ENCODE peak calls at places on chromosomes 6 and 20, in ten cellular contexts. One of them, this sample, is unnamed.
A peak's percentile ranks its signal among the peaks of the same experiment; 100 is the strongest.

GRCh38 chr20:61879303-61879620 is 186.4 kb downstream of the TAF4 start:
- DNase-seq in D341Med: no peak
- DNase-seq in neural progenitor cell: no peak
- DNase-seq in T-helper 1 cell: no peak
- DNase-seq in activated CD4-positive, alpha-beta T cell treated with anti-CD3 and anti-CD28 coated beads for 1 hour: no peak
- DNase-seq in Kasumi-1: no peak
- DNase-seq in right cardiac atrium: no peak
- DNase-seq in activated T-cell treated with anti-CD3 and anti-CD28 coated beads for 24 hours: no peak
- DNase-seq in effector CD4-positive, alpha-beta T cell: no peak
- DNase-seq in sciatic nerve: no peak
- DNase-seq in this sample: no peak

GRCh38 chr6:25476126-25476525 is 175.9 kb upstream of the SCGN start:
- DNase-seq in D341Med: no peak
- DNase-seq in neural progenitor cell: no peak
- DNase-seq in T-helper 1 cell: no peak
- DNase-seq in activated CD4-positive, alpha-beta T cell treated with anti-CD3 and anti-CD28 coated beads for 1 hour: no peak
- DNase-seq in Kasumi-1: no peak
- DNase-seq in right cardiac atrium: no peak
- DNase-seq in activated T-cell treated with anti-CD3 and anti-CD28 coated beads for 24 hours: no peak
- DNase-seq in effector CD4-positive, alpha-beta T cell: no peak
- DNase-seq in sciatic nerve: no peak
- DNase-seq in this sample: no peak

GRCh38 chr6:91669154-91669903 is 1082.5 kb upstream of the MAP3K7 start:
- DNase-seq in D341Med: no peak
- DNase-seq in neural progenitor cell: peak; percentile 11
- DNase-seq in T-helper 1 cell: no peak
- DNase-seq in activated CD4-positive, alpha-beta T cell treated with anti-CD3 and anti-CD28 coated beads for 1 hour: no peak
- DNase-seq in Kasumi-1: no peak
- DNase-seq in right cardiac atrium: no peak
- DNase-seq in activated T-cell treated with anti-CD3 and anti-CD28 coated beads for 24 hours: no peak
- DNase-seq in effector CD4-positive, alpha-beta T cell: no peak
- DNase-seq in sciatic nerve: no peak
- DNase-seq in this sample: peak; percentile 88

GRCh38 chr20:19453781-19454310 is 241.4 kb downstream of the SLC24A3 start:
- DNase-seq in D341Med: no peak
- DNase-seq in neural progenitor cell: no peak
- DNase-seq in T-helper 1 cell: no peak
- DNase-seq in activated CD4-positive, alpha-beta T cell treated with anti-CD3 and anti-CD28 coated beads for 1 hour: no peak
- DNase-seq in Kasumi-1: no peak
- DNase-seq in right cardiac atrium: no peak
- DNase-seq in activated T-cell treated with anti-CD3 and anti-CD28 coated beads for 24 hours: no peak
- DNase-seq in effector CD4-positive, alpha-beta T cell: no peak
- DNase-seq in sciatic nerve: no peak
- DNase-seq in this sample: no peak

GRCh38 chr6:20583447-20583806 is 49.2 kb downstream of the CDKAL1 start:
- DNase-seq in D341Med: no peak
- DNase-seq in neural progenitor cell: no peak
- DNase-seq in T-helper 1 cell: no peak
- DNase-seq in activated CD4-positive, alpha-beta T cell treated with anti-CD3 and anti-CD28 coated beads for 1 hour: no peak
- DNase-seq in Kasumi-1: no peak
- DNase-seq in right cardiac atrium: no peak
- DNase-seq in activated T-cell treated with anti-CD3 and anti-CD28 coated beads for 24 hours: no peak
- DNase-seq in effector CD4-positive, alpha-beta T cell: no peak
- DNase-seq in sciatic nerve: no peak
- DNase-seq in this sample: no peak

GRCh38 chr20:30610044-30610693 is 647.3 kb upstream of the DEFB115 start:
- DNase-seq in D341Med: no peak
- DNase-seq in neural progenitor cell: no peak
- DNase-seq in T-helper 1 cell: no peak
- DNase-seq in activated CD4-positive, alpha-beta T cell treated with anti-CD3 and anti-CD28 coated beads for 1 hour: no peak
- DNase-seq in Kasumi-1: no peak
- DNase-seq in right cardiac atrium: peak; percentile 73
- DNase-seq in activated T-cell treated with anti-CD3 and anti-CD28 coated beads for 24 hours: no peak
- DNase-seq in effector CD4-positive, alpha-beta T cell: no peak
- DNase-seq in sciatic nerve: no peak
- DNase-seq in this sample: no peak

GRCh38 chr20:1825492-1825891 is 69.7 kb upstream of the SIRPA start:
- DNase-seq in D341Med: no peak
- DNase-seq in neural progenitor cell: no peak
- DNase-seq in T-helper 1 cell: no peak
- DNase-seq in activated CD4-positive, alpha-beta T cell treated with anti-CD3 and anti-CD28 coated beads for 1 hour: no peak
- DNase-seq in Kasumi-1: no peak
- DNase-seq in right cardiac atrium: no peak
- DNase-seq in activated T-cell treated with anti-CD3 and anti-CD28 coated beads for 24 hours: no peak
- DNase-seq in effector CD4-positive, alpha-beta T cell: no peak
- DNase-seq in sciatic nerve: no peak
- DNase-seq in this sample: no peak

GRCh38 chr6:98724537-98724936 is 109.8 kb upstream of the POU3F2 start:
- DNase-seq in D341Med: no peak
- DNase-seq in neural progenitor cell: no peak
- DNase-seq in T-helper 1 cell: no peak
- DNase-seq in activated CD4-positive, alpha-beta T cell treated with anti-CD3 and anti-CD28 coated beads for 1 hour: no peak
- DNase-seq in Kasumi-1: no peak
- DNase-seq in right cardiac atrium: no peak
- DNase-seq in activated T-cell treated with anti-CD3 and anti-CD28 coated beads for 24 hours: no peak
- DNase-seq in effector CD4-positive, alpha-beta T cell: no peak
- DNase-seq in sciatic nerve: no peak
- DNase-seq in this sample: no peak

GRCh38 chr6:332671-333070 is 40.4 kb downstream of the DUSP22 start:
- DNase-seq in D341Med: no peak
- DNase-seq in neural progenitor cell: no peak
- DNase-seq in T-helper 1 cell: no peak
- DNase-seq in activated CD4-positive, alpha-beta T cell treated with anti-CD3 and anti-CD28 coated beads for 1 hour: no peak
- DNase-seq in Kasumi-1: no peak
- DNase-seq in right cardiac atrium: no peak
- DNase-seq in activated T-cell treated with anti-CD3 and anti-CD28 coated beads for 24 hours: no peak
- DNase-seq in effector CD4-positive, alpha-beta T cell: no peak
- DNase-seq in sciatic nerve: peak; percentile 58
- DNase-seq in this sample: no peak

GRCh38 chr6:157150076-157150475 is 173.2 kb downstream of the TMEM242 start:
- DNase-seq in D341Med: no peak
- DNase-seq in neural progenitor cell: no peak
- DNase-seq in T-helper 1 cell: no peak
- DNase-seq in activated CD4-positive, alpha-beta T cell treated with anti-CD3 and anti-CD28 coated beads for 1 hour: no peak
- DNase-seq in Kasumi-1: no peak
- DNase-seq in right cardiac atrium: no peak
- DNase-seq in activated T-cell treated with anti-CD3 and anti-CD28 coated beads for 24 hours: no peak
- DNase-seq in effector CD4-positive, alpha-beta T cell: no peak
- DNase-seq in sciatic nerve: no peak
- DNase-seq in this sample: no peak

GRCh38 chr20:58852559-58853271 is at the start of gene GNAS:
- DNase-seq in D341Med: no peak
- DNase-seq in neural progenitor cell: peak; percentile 91
- DNase-seq in T-helper 1 cell: peak; percentile 34
- DNase-seq in activated CD4-positive, alpha-beta T cell treated with anti-CD3 and anti-CD28 coated beads for 1 hour: no peak
- DNase-seq in Kasumi-1: no peak
- DNase-seq in right cardiac atrium: peak; percentile 88
- DNase-seq in activated T-cell treated with anti-CD3 and anti-CD28 coated beads for 24 hours: peak; percentile 29
- DNase-seq in effector CD4-positive, alpha-beta T cell: peak; percentile 35
- DNase-seq in sciatic nerve: peak; percentile 80
- DNase-seq in this sample: no peak

GRCh38 chr6:100553243-100553642 is 88.5 kb upstream of the SIM1 start:
- DNase-seq in D341Med: no peak
- DNase-seq in neural progenitor cell: no peak
- DNase-seq in T-helper 1 cell: no peak
- DNase-seq in activated CD4-positive, alpha-beta T cell treated with anti-CD3 and anti-CD28 coated beads for 1 hour: no peak
- DNase-seq in Kasumi-1: no peak
- DNase-seq in right cardiac atrium: no peak
- DNase-seq in activated T-cell treated with anti-CD3 and anti-CD28 coated beads for 24 hours: no peak
- DNase-seq in effector CD4-positive, alpha-beta T cell: no peak
- DNase-seq in sciatic nerve: no peak
- DNase-seq in this sample: no peak

GRCh38 chr20:13953227-13953626 is 37.2 kb downstream of the SEL1L2 start:
- DNase-seq in D341Med: no peak
- DNase-seq in neural progenitor cell: peak; percentile 21
- DNase-seq in T-helper 1 cell: no peak
- DNase-seq in activated CD4-positive, alpha-beta T cell treated with anti-CD3 and anti-CD28 coated beads for 1 hour: no peak
- DNase-seq in Kasumi-1: no peak
- DNase-seq in right cardiac atrium: no peak
- DNase-seq in activated T-cell treated with anti-CD3 and anti-CD28 coated beads for 24 hours: no peak
- DNase-seq in effector CD4-positive, alpha-beta T cell: no peak
- DNase-seq in sciatic nerve: no peak
- DNase-seq in this sample: no peak

GRCh38 chr6:31383149-31383548 is 20.2 kb upstream of the MICA start:
- DNase-seq in D341Med: no peak
- DNase-seq in neural progenitor cell: no peak
- DNase-seq in T-helper 1 cell: no peak
- DNase-seq in activated CD4-positive, alpha-beta T cell treated with anti-CD3 and anti-CD28 coated beads for 1 hour: no peak
- DNase-seq in Kasumi-1: no peak
- DNase-seq in right cardiac atrium: no peak
- DNase-seq in activated T-cell treated with anti-CD3 and anti-CD28 coated beads for 24 hours: no peak
- DNase-seq in effector CD4-positive, alpha-beta T cell: no peak
- DNase-seq in sciatic nerve: no peak
- DNase-seq in this sample: no peak

GRCh38 chr6:4653141-4653540 is 123.1 kb upstream of the CDYL start:
- DNase-seq in D341Med: no peak
- DNase-seq in neural progenitor cell: no peak
- DNase-seq in T-helper 1 cell: no peak
- DNase-seq in activated CD4-positive, alpha-beta T cell treated with anti-CD3 and anti-CD28 coated beads for 1 hour: no peak
- DNase-seq in Kasumi-1: no peak
- DNase-seq in right cardiac atrium: no peak
- DNase-seq in activated T-cell treated with anti-CD3 and anti-CD28 coated beads for 24 hours: no peak
- DNase-seq in effector CD4-positive, alpha-beta T cell: no peak
- DNase-seq in sciatic nerve: no peak
- DNase-seq in this sample: no peak

GRCh38 chr20:62133864-62134263 is 9.3 kb downstream of the PSMA7 start:
- DNase-seq in D341Med: peak; percentile 59
- DNase-seq in neural progenitor cell: no peak
- DNase-seq in T-helper 1 cell: no peak
- DNase-seq in activated CD4-positive, alpha-beta T cell treated with anti-CD3 and anti-CD28 coated beads for 1 hour: no peak
- DNase-seq in Kasumi-1: peak; percentile 60
- DNase-seq in right cardiac atrium: no peak
- DNase-seq in activated T-cell treated with anti-CD3 and anti-CD28 coated beads for 24 hours: no peak
- DNase-seq in effector CD4-positive, alpha-beta T cell: no peak
- DNase-seq in sciatic nerve: no peak
- DNase-seq in this sample: no peak

GRCh38 chr6:126064994-126065401 is 78.7 kb downstream of the TRMT11 start:
- DNase-seq in D341Med: no peak
- DNase-seq in neural progenitor cell: no peak
- DNase-seq in T-helper 1 cell: no peak
- DNase-seq in activated CD4-positive, alpha-beta T cell treated with anti-CD3 and anti-CD28 coated beads for 1 hour: no peak
- DNase-seq in Kasumi-1: no peak
- DNase-seq in right cardiac atrium: no peak
- DNase-seq in activated T-cell treated with anti-CD3 and anti-CD28 coated beads for 24 hours: no peak
- DNase-seq in effector CD4-positive, alpha-beta T cell: no peak
- DNase-seq in sciatic nerve: no peak
- DNase-seq in this sample: no peak